ENCODE peak calls at places on chromosome 15, in nine cellular contexts. I is GM23248, V is hepatocyte, P is MM.1S, T is GM23338, W is OCI-LY7, X is neural progenitor cell, D is HCT116, F is SK-N-SH. U is an unnamed sample. For H3K4me1, the result is how much of the 10 kb centered on the place peaks cover.

GRCh38 chr15:41115088-41115651 is 910 bp downstream of the INO80 start:
- DNase-seq in I (peak), V (peak), P (no peak), T (peak), W (no peak), X (peak), D (peak), F (peak), U (peak)

GRCh38 chr15:62584301-62585235 is 419.5 kb upstream of the C2CD4B start:
- DNase-seq in I (no peak), V (no peak), P (no peak), T (peak), W (no peak), X (no peak), D (no peak), F (no peak), U (peak)

GRCh38 chr15:89130194-89130593 is 41.9 kb downstream of the ABHD2 start:
- DNase-seq in I (no peak), V (no peak), P (peak), T (no peak), W (no peak), X (no peak), D (no peak), F (no peak), U (no peak)

GRCh38 chr15:71468715-71469114 is 341.6 kb upstream of the NR2E3 start:
- DNase-seq in I (no peak), V (no peak), P (no peak), T (no peak), W (no peak), X (no peak), D (no peak), F (no peak), U (no peak)

GRCh38 chr15:85440451-85440850 is 60.0 kb downstream of the AKAP13 start:
- DNase-seq in I (no peak), V (no peak), P (no peak), T (no peak), W (peak), X (no peak), D (no peak), F (no peak), U (no peak)

GRCh38 chr15:98715401-98715800 is 67.1 kb downstream of the IGF1R start:
- DNase-seq in I (peak), V (no peak), P (no peak), T (no peak), W (no peak), X (no peak), D (no peak), F (no peak), U (no peak)

GRCh38 chr15:87578776-87579175 is 677.8 kb downstream of the NTRK3 start:
- DNase-seq in I (no peak), V (no peak), P (no peak), T (no peak), W (no peak), X (no peak), D (no peak), F (no peak), U (peak)

GRCh38 chr15:101024111-101024695 is 105.0 kb downstream of the LRRK1 start:
- DNase-seq in I (peak), V (peak), P (no peak), T (no peak), W (no peak), X (no peak), D (no peak), F (no peak), U (no peak)

GRCh38 chr15:98286200-98286599 is 325.7 kb downstream of the ARRDC4 start:
- DNase-seq in I (no peak), V (no peak), P (no peak), T (no peak), W (no peak), X (no peak), D (no peak), F (no peak), U (no peak)

GRCh38 chr15:24718289-24719082 is 42.9 kb downstream of the NPAP1 start:
- DNase-seq in I (no peak), V (no peak), P (no peak), T (peak), W (no peak), X (no peak), D (no peak), F (no peak), U (no peak)

GRCh38 chr15:62262305-62262941 is 97.3 kb upstream of the C2CD4B start:
- DNase-seq in I (no peak), V (no peak), P (no peak), T (peak), W (no peak), X (no peak), D (no peak), F (no peak), U (no peak)

GRCh38 chr15:67091073-67091965 is 25.9 kb downstream of the SMAD3 start:
- DNase-seq in I (peak), V (peak), P (peak), T (no peak), W (no peak), X (no peak), D (peak), F (peak), U (peak)

GRCh38 chr15:53216036-53216435 is 425.9 kb upstream of the ONECUT1 start:
- DNase-seq in I (no peak), V (no peak), P (no peak), T (no peak), W (no peak), X (no peak), D (no peak), F (no peak), U (no peak)

GRCh38 chr15:43276563-43277200 is 10.0 kb upstream of the TGM5 start:
- DNase-seq in I (no peak), V (no peak), P (no peak), T (no peak), W (no peak), X (no peak), D (no peak), F (no peak), U (no peak)

GRCh38 chr15:70264014-70264492 is 166.3 kb upstream of the TLE3 start:
- DNase-seq in I (peak), V (no peak), P (no peak), T (peak), W (no peak), X (peak), D (no peak), F (peak), U (no peak)

GRCh38 chr15:22806664-22807063 is 20.2 kb downstream of the NIPA1 start:
- DNase-seq in I (no peak), V (no peak), P (no peak), T (no peak), W (no peak), X (no peak), D (no peak), F (no peak), U (no peak)

GRCh38 chr15:25930931-25931330 is 67.8 kb upstream of the ATP10A start:
- DNase-seq in I (peak), V (no peak), P (no peak), T (no peak), W (no peak), X (no peak), D (no peak), F (no peak), U (no peak)

GRCh38 chr15:70831094-70831911 is 22.7 kb downstream of the LARP6 start:
- DNase-seq in I (no peak), V (no peak), P (no peak), T (no peak), W (no peak), X (no peak), D (no peak), F (no peak), U (no peak)

GRCh38 chr15:99453646-99454045 is 112.1 kb upstream of the MEF2A start:
- DNase-seq in I (no peak), V (no peak), P (no peak), T (no peak), W (no peak), X (no peak), D (no peak), F (no peak), U (no peak)

GRCh38 chr15:20361091-20361490 is 180.5 kb downstream of the GOLGA6L6 start:
- DNase-seq in I (no peak), V (peak), P (no peak), T (no peak), W (no peak), X (no peak), D (no peak), F (no peak), U (no peak)

GRCh38 chr15:39188314-39188713 is 392.6 kb upstream of the THBS1 start:
- DNase-seq in I (no peak), V (no peak), P (no peak), T (no peak), W (no peak), X (no peak), D (no peak), F (no peak), U (no peak)

GRCh38 chr15:82064824-82065223 is 19.0 kb upstream of the MEX3B start:
- DNase-seq in I (peak), V (no peak), P (no peak), T (no peak), W (no peak), X (no peak), D (no peak), F (no peak), U (no peak)

GRCh38 chr15:45635191-45635638 is 386 bp downstream of the SQOR start:
- DNase-seq in I (peak), V (peak), P (peak), T (peak), W (peak), X (peak), D (no peak), F (peak), U (peak)

GRCh38 chr15:56244237-56244810 is 645 bp upstream of the RFX7 start:
- DNase-seq in I (peak), V (peak), P (no peak), T (peak), W (peak), X (peak), D (no peak), F (peak), U (peak)

GRCh38 chr15:76337739-76338554 is 1.4 kb downstream of the ISL2 start:
- DNase-seq in I (no peak), V (no peak), P (no peak), T (peak), W (peak), X (peak), D (no peak), F (peak), U (no peak)

GRCh38 chr15:68372291-68372811 is 59.6 kb downstream of the ITGA11 start:
- DNase-seq in I (peak), V (no peak), P (no peak), T (peak), W (no peak), X (peak), D (peak), F (peak), U (peak)

GRCh38 chr15:68623301-68623892 is 44.6 kb downstream of the CORO2B start:
- DNase-seq in I (peak), V (peak), P (no peak), T (no peak), W (no peak), X (peak), D (no peak), F (no peak), U (no peak)

GRCh38 chr15:63708141-63708772 is 111.1 kb downstream of the FBXL22 start:
- DNase-seq in I (peak), V (no peak), P (no peak), T (no peak), W (peak), X (no peak), D (no peak), F (peak), U (no peak)

GRCh38 chr15:48928877-48929538 is 34.7 kb downstream of the SHC4 start:
- DNase-seq in I (peak), V (no peak), P (no peak), T (no peak), W (no peak), X (no peak), D (no peak), F (no peak), U (peak)

GRCh38 chr15:43440721-43441281 is 52.2 kb downstream of the TP53BP1 start:
- DNase-seq in I (peak), V (peak), P (peak), T (peak), W (peak), X (peak), D (peak), F (peak), U (peak)

GRCh38 chr15:88645171-88646087 is 6.6 kb downstream of the ISG20 start:
- DNase-seq in I (no peak), V (no peak), P (no peak), T (no peak), W (peak), X (no peak), D (no peak), F (no peak), U (no peak)

GRCh38 chr15:50797926-50798325 is 32.4 kb upstream of the SPPL2A start:
- DNase-seq in I (no peak), V (peak), P (no peak), T (no peak), W (no peak), X (no peak), D (no peak), F (no peak), U (peak)

GRCh38 chr15:64133619-64134018 is 17.9 kb upstream of the SNX22 start:
- DNase-seq in I (peak), V (no peak), P (no peak), T (no peak), W (no peak), X (no peak), D (no peak), F (no peak), U (no peak)

GRCh38 chr15:88258021-88258641 is 1.6 kb upstream of the NTRK3 start:
- DNase-seq in I (peak), V (peak), P (peak), T (peak), W (peak), X (peak), D (peak), F (peak), U (no peak)

GRCh38 chr15:49741721-49742120 is 120.9 kb downstream of the DTWD1 start:
- DNase-seq in I (no peak), V (no peak), P (no peak), T (peak), W (no peak), X (no peak), D (no peak), F (no peak), U (no peak)

DNA sequence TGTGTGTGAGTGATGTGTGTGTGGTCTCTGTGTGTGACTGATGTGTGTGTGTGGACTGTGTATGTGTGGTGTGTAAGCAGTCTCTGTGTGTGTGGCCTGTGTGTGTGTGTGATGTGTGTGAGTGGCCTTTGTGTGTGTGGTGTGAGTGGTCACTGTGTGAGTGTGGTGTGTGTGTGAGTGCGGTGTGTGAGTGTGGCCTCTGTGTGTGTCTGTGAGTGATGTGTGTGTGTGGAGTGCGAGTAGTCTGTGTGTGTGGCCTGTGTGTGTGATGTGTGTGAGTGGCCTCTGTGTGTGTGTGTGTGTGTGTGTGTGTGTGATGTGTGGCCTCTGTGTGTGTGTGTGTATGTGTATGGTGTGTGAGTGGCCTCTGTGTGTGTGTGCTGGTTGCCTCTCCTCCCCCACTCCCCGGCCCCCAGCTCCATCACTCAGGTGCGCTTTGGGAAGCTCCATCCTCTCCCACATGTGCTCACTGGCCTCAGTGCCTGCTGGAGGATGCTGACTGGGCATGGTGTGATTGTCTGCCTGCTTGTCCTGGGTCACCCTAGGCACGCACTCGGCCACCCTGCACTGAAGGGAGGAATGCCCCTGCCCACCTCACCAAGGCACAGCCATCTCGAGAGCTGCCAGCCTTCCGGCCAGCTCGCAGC is 8.7 kb downstream of the LINGO1 start:
- DNase-seq in I (no peak), V (no peak), P (no peak), T (no peak), W (no peak), X (no peak), D (no peak), F (peak), U (no peak)
- H3K4me1 ChIP-seq in I (under half), V (under half), P (under half), T (half or more), W (under half), X (half or more), D (under half), F (under half), U (under half)

DNA sequence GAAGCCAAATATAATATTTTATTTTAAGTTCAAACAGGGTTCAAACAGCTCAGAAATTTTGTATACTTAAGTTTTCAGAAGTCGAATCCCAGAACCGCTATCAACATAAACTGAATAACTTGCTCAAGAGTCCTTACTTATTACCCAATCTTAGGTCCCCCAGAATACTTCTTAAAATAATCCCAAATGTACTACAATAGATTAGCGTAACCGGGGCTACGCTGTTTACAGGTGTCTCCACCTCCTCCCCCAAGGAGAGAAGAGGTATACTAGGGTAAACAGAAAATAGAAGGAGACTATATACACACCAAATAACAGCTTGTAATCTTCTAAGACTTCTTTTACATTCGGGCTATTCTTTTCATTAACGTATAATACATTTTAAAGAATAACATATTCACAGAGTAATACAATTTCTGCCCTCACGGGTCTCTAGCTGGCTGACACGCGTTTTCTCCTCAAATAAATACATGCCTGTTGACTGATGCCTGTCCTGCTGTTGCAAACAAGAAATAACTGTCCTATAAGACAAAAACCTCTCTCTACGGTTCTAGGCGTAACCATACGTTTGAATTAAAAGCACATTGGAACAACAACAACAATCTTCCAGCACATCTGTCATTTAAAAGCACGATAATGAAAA is 1.3 kb downstream of the DENND4A start:
- DNase-seq in I (peak), V (peak), P (peak), T (peak), W (peak), X (peak), D (no peak), F (peak), U (peak)
- TF ChIP-seq EZH2phosphoT487 in I (no peak), V (no peak), P (no peak), T (no peak), W (no peak), X (no peak), D (no peak), F (no peak), U (no peak)

GRCh38 chr15:90217671-90218394 is 15.9 kb downstream of the CIB1 start:
- DNase-seq in I (no peak), V (no peak), P (no peak), T (no peak), W (no peak), X (no peak), D (no peak), F (no peak), U (no peak)
- H3K4me1 ChIP-seq in I (under half), V (under half), P (under half), T (under half), W (under half), X (under half), D (under half), F (under half), U (under half)

GRCh38 chr15:58957101-58957973 is 23.9 kb upstream of the SLTM start:
- DNase-seq in I (peak), V (peak), P (peak), T (peak), W (peak), X (peak), D (peak), F (peak), U (peak)

GRCh38 chr15:58947179-58947578 is 13.7 kb upstream of the SLTM start:
- DNase-seq in I (no peak), V (no peak), P (no peak), T (no peak), W (no peak), X (no peak), D (no peak), F (no peak), U (peak)

GRCh38 chr15:58952751-58953150 is 19.3 kb upstream of the SLTM start:
- DNase-seq in I (peak), V (no peak), P (peak), T (no peak), W (no peak), X (no peak), D (no peak), F (no peak), U (peak)

GRCh38 chr15:58951388-58952060 is 18.0 kb upstream of the SLTM start:
- DNase-seq in I (peak), V (peak), P (no peak), T (no peak), W (no peak), X (no peak), D (peak), F (no peak), U (peak)
- TF ChIP-seq EZH2phosphoT487 in I (no peak), V (no peak), P (no peak), T (no peak), W (no peak), X (no peak), D (no peak), F (no peak), U (no peak)

GRCh38 chr15:57556040-57556439 is 35.7 kb upstream of the MYZAP start:
- DNase-seq in I (no peak), V (no peak), P (no peak), T (no peak), W (no peak), X (no peak), D (no peak), F (no peak), U (no peak)

GRCh38 chr15:57554063-57554820 is 37.5 kb upstream of the MYZAP start:
- DNase-seq in I (no peak), V (peak), P (no peak), T (no peak), W (no peak), X (peak), D (no peak), F (peak), U (no peak)

GRCh38 chr15:57553526-57553925 is 38.2 kb upstream of the MYZAP start:
- DNase-seq in I (no peak), V (no peak), P (no peak), T (peak), W (no peak), X (peak), D (no peak), F (no peak), U (no peak)

GRCh38 chr15:57555270-57555669 is 36.4 kb upstream of the MYZAP start:
- DNase-seq in I (peak), V (no peak), P (no peak), T (no peak), W (no peak), X (no peak), D (no peak), F (no peak), U (no peak)

GRCh38 chr15:57554821-57555185 is 36.9 kb upstream of the MYZAP start:
- DNase-seq in I (no peak), V (no peak), P (no peak), T (no peak), W (no peak), X (no peak), D (no peak), F (no peak), U (no peak)
- H3K4me1 ChIP-seq in I (under half), V (under half), P (under half), T (under half), W (under half), X (under half), D (under half), F (under half), U (under half)

GRCh38 chr15:51863131-51863530 is 33.7 kb downstream of the TMOD3 start:
- DNase-seq in I (no peak), V (no peak), P (no peak), T (no peak), W (no peak), X (no peak), D (no peak), F (no peak), U (no peak)
- TF ChIP-seq EZH2phosphoT487 in I (no peak), V (no peak), P (no peak), T (no peak), W (no peak), X (no peak), D (no peak), F (no peak), U (no peak)

GRCh38 chr15:32825219-32825618 is 107.4 kb downstream of the GREM1 start:
- DNase-seq in I (peak), V (no peak), P (no peak), T (no peak), W (no peak), X (no peak), D (no peak), F (no peak), U (no peak)
- H3K4me1 ChIP-seq in I (half or more), V (under half), P (under half), T (under half), W (under half), X (under half), D (under half), F (under half), U (half or more)

DNA sequence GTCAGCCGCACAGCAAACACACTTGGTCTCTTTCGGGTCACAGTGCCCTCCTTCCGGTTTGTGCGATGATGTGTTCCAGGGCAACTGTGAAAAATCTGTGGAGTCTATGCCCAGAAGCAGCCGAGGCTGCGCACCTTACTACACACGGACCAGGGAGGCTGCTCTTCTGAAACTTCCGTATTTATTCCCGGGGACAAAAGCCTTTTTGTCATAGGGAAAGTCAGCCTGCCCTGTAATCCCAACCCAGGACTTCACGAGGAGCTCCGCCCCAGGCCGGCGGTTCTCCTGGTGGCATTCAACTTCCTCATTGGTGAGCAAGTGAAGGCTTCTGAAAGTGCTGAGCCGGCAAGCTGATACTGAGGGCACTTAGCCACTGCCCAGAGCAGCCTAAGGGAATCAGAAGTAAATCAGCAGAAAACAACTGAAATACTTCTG is 126.5 kb downstream of the FMN1 start:
- DNase-seq in I (peak), V (peak), P (peak), T (peak), W (no peak), X (peak), D (no peak), F (peak), U (peak)
- TF ChIP-seq EZH2phosphoT487 in I (no peak), V (no peak), P (no peak), T (no peak), W (no peak), X (no peak), D (no peak), F (no peak), U (no peak)